ENCODE peak calls at places on chromosome 4, in nine cellular contexts. P is myocyte; M is body of pancreas; L is dermis blood vessel endothelial cell; F is sciatic nerve; K is GM03348; S is cardiac septum; U is stimulated activated CD8-positive, alpha-beta memory T cell treated with anti-CD3 and anti-CD28 coated beads, Interleukin-4, amount 100 ng/mL, for 48 hours; T is coronary artery. I is an unnamed sample.

GRCh38 chr4:1572521-1572920 is 111.6 kb downstream of the FAM53A start:
- DNase-seq in M (no peak), L (no peak), S (no peak), K (no peak), P (no peak), U (no peak), F (no peak), T (no peak), I (peak)

GRCh38 chr4:83631066-83631465 is 95.2 kb downstream of the GPAT3 start:
- DNase-seq in M (no peak), S (no peak), K (peak), F (no peak), T (no peak), L (peak), U (no peak), P (peak), I (no peak)

GRCh38 chr4:134546279-134546678 is 344.7 kb upstream of the PABPC4L start:
- DNase-seq in F (no peak), U (no peak), M (no peak), P (no peak), T (no peak), K (no peak), L (no peak), S (no peak), I (no peak)

GRCh38 chr4:42588909-42589308 is 68.0 kb downstream of the ATP8A1 start:
- DNase-seq in T (no peak), P (no peak), L (no peak), K (no peak), F (no peak), S (no peak), U (no peak), M (no peak), I (no peak)

GRCh38 chr4:166128452-166128851 is 255.4 kb downstream of the TLL1 start:
- DNase-seq in U (no peak), M (no peak), T (no peak), F (no peak), S (no peak), P (no peak), K (no peak), L (peak), I (no peak)

GRCh38 chr4:148112231-148112982 is 329.8 kb downstream of the NR3C2 start:
- DNase-seq in P (peak), F (no peak), M (no peak), T (no peak), U (no peak), S (no peak), K (peak), L (peak), I (no peak)

GRCh38 chr4:94650690-94651089 is 107.1 kb upstream of the BMPR1B start:
- DNase-seq in S (no peak), L (no peak), P (no peak), K (no peak), T (no peak), M (no peak), F (no peak), U (no peak), I (no peak)

GRCh38 chr4:118904418-118904817 is 15.8 kb downstream of the SYNPO2 start:
- DNase-seq in F (no peak), S (no peak), U (no peak), M (no peak), K (no peak), P (no peak), L (no peak), T (no peak), I (no peak)

GRCh38 chr4:101948055-101948454 is 157.5 kb downstream of the BANK1 start:
- DNase-seq in S (no peak), L (no peak), K (no peak), F (no peak), M (no peak), P (no peak), U (no peak), T (no peak), I (no peak)